ENCODE peak calls at places on chromosomes 16 and 17, in five cellular contexts. K, F, Y, C and B are unnamed samples.

GRCh38 chr17:48626470-48627241 is 498 bp upstream of the HOXB9 start:
- DNase-seq in K (no peak), C (peak), Y (no peak), F (no peak), B (peak)

GRCh38 chr17:81189670-81190530 is 23.9 kb upstream of the AATK start:
- DNase-seq in K (no peak), F (no peak), C (peak), Y (peak), B (no peak)

GRCh38 chr17:43832976-43833829 is at the start of gene MPP3:
- DNase-seq in F (peak), K (no peak), Y (peak), C (peak), B (peak)

GRCh38 chr17:42817866-42818265 is 6.2 kb downstream of the BECN1 start:
- DNase-seq in C (no peak), K (no peak), F (no peak), Y (no peak), B (no peak)

GRCh38 chr16:67055712-67056487 is 27.0 kb downstream of the CBFB start:
- DNase-seq in K (no peak), Y (no peak), F (no peak), C (peak), B (peak)

GRCh38 chr17:10394201-10394887 is 21.5 kb upstream of the MYH13 start:
- DNase-seq in C (no peak), K (no peak), F (no peak), Y (no peak), B (no peak)

GRCh38 chr17:4956493-4957061 is 5.7 kb downstream of the ENO3 start:
- DNase-seq in F (no peak), K (no peak), Y (peak), C (no peak), B (peak)

GRCh38 chr16:16092925-16093624 is 130.2 kb downstream of the ABCC6 start:
- DNase-seq in K (no peak), F (peak), C (no peak), Y (peak), B (no peak)

GRCh38 chr17:3964203-3965122 is at the start of gene ATP2A3:
- DNase-seq in F (no peak), C (no peak), K (no peak), Y (no peak), B (no peak)

GRCh38 chr17:75003070-75003956 is 9.2 kb upstream of the MRPL58 start:
- DNase-seq in K (no peak), C (no peak), Y (no peak), F (no peak), B (no peak)

GRCh38 chr17:55561973-55562495 is 50.8 kb upstream of the SMIM36 start:
- DNase-seq in Y (no peak), K (no peak), F (no peak), C (no peak), B (no peak)

GRCh38 chr17:66918896-66919295 is 45.6 kb upstream of the CACNG4 start:
- DNase-seq in K (no peak), C (no peak), Y (no peak), F (no peak), B (no peak)

GRCh38 chr17:57135748-57136342 is 50.8 kb downstream of the AKAP1 start:
- DNase-seq in K (no peak), F (no peak), Y (peak), C (no peak), B (no peak)

GRCh38 chr16:83013071-83013470 is 386.3 kb downstream of the CDH13 start:
- DNase-seq in K (no peak), C (no peak), Y (no peak), F (no peak), B (no peak)

GRCh38 chr17:61251939-61252865 is 147.4 kb upstream of the TBX2 start:
- DNase-seq in K (peak), F (peak), C (peak), Y (peak), B (no peak)

GRCh38 chr17:61249649-61250301 is 149.9 kb upstream of the TBX2 start:
- DNase-seq in C (no peak), Y (no peak), K (no peak), F (no peak), B (no peak)

GRCh38 chr17:61253293-61253801 is 146.3 kb upstream of the TBX2 start:
- DNase-seq in K (no peak), F (peak), C (no peak), Y (peak), B (no peak)

GRCh38 chr17:61248399-61248798 is 151.2 kb upstream of the TBX2 start:
- DNase-seq in Y (peak), K (no peak), C (peak), F (no peak), B (no peak)

GRCh38 chr17:61250335-61250890 is 149.2 kb upstream of the TBX2 start:
- DNase-seq in F (no peak), Y (no peak), K (no peak), C (peak), B (no peak)
- TF ChIP-seq POLR2A in F (no peak), Y (no peak), K (no peak), C (no peak), B (no peak)

GRCh38 chr16:88810868-88811599 is 694 bp downstream of the APRT start:
- DNase-seq in F (peak), C (peak), Y (peak), K (no peak), B (peak)

GRCh38 chr16:88809676-88810165 is 2.0 kb downstream of the APRT start:
- DNase-seq in K (no peak), C (no peak), F (no peak), Y (no peak), B (peak)

GRCh38 chr16:88809068-88809675 is 2.6 kb downstream of the APRT start:
- DNase-seq in K (no peak), F (no peak), C (peak), Y (peak), B (no peak)

GRCh38 chr16:88811600-88811849 is 203 bp downstream of the APRT start:
- DNase-seq in Y (no peak), K (no peak), F (no peak), C (no peak), B (no peak)

GRCh38 chr16:88810166-88810867 is 1.4 kb downstream of the APRT start:
- DNase-seq in C (no peak), K (no peak), Y (no peak), F (no peak), B (peak)
- TF ChIP-seq POLR2A in C (no peak), K (no peak), Y (no peak), F (no peak), B (no peak)

DNA sequence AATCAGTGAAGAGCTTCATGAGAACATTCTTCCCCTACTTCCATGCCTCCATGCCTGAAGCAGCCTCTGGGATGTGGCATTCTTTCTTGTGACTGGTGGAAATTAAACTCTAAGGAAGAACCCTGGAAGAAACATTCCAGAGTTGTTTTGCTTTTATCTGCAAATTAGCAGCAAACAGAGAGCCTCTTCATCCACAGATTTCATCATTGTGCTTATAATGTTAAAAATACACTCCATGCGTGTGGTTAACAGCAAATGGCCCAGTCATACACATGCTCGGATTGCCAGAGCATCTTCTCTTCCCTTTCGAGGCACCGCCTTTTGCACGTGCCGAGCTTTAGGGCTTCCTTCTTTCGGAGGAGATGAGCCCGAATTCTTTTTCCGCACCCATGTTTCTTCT is 411.3 kb downstream of the SNX29 start:
- DNase-seq in K (no peak), F (no peak), Y (no peak), C (no peak), B (no peak)
- TF ChIP-seq POLR2A in K (no peak), F (no peak), Y (no peak), C (no peak), B (no peak)

GRCh38 chr16:57374067-57374534 is 1.8 kb downstream of the CX3CL1 start:
- DNase-seq in F (peak), C (no peak), Y (peak), K (no peak), B (no peak)
- TF ChIP-seq POLR2A in F (no peak), C (no peak), Y (no peak), K (no peak), B (no peak)

DNA sequence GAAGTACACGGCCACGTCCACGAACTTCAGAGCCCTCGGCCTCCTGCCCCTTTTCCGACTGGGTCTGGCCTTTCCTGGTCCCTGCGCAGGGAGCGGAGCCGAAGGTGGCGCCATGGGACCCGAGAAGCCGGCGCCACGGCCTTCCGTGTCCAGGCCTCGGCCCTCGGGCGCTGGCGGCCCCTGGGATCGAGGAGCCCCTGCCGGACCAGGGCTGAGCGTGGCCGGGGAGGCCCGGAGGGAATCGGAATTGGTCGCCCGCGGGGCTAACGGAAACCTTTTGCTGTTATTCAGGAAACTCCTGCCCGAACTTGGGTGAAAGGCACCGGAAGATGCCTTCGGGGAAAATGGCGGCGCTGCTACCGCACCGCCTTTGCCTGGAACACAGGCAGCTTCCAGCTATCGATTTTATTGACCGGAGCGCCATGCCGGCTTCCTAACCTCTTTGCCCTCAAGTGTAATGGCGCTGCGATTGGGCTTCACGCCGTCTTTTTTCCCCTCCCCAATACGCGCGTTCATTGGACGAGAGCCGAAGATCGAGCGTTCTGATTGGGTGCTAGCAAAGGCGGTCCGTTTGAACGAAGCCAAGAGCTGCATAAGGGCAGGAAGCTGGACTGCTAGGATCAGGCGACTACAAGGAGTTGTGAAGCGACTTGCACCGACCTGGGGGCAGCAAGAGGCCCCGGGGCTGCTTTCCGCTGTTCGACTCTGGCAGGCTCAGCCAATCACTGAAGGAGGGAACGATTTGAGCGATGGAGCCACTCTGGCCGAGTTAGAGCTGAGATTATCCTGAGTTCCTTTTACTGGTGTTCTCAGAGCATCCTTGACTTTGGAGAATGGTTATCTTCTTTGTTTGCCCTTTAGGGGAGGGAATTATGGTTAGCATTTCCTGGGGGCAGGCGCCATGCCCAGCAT is at the start of gene ZNF689:
- DNase-seq in Y (peak), F (peak), K (peak), C (peak), B (peak)
- TF ChIP-seq POLR2A in Y (peak), F (peak), K (no peak), C (peak), B (peak)

GRCh38 chr17:6497496-6498221 is 53.4 kb downstream of the PIMREG start:
- DNase-seq in F (no peak), K (peak), Y (no peak), C (no peak), B (no peak)
- TF ChIP-seq POLR2A in F (no peak), K (no peak), Y (no peak), C (no peak), B (no peak)